ENCODE peak calls at places on chromosomes 13 and 19, in nine cellular contexts. H, Q, N, J, U, L, S, G and Z are unnamed samples.

GRCh38 chr13:43377955-43378354 is 354.6 kb downstream of the DNAJC15 start:
- DNase-seq in H (no peak), Q (no peak), N (no peak), J (peak), U (no peak), L (no peak), S (no peak), G (no peak), Z (no peak)

GRCh38 chr13:107124129-107124718 is 556.3 kb upstream of the ARGLU1 start:
- DNase-seq in H (no peak), Q (no peak), N (no peak), J (peak), U (peak), L (no peak), S (peak), G (no peak), Z (no peak)

GRCh38 chr19:20840371-20840770 is 64.3 kb downstream of the ZNF66 start:
- DNase-seq in H (no peak), Q (no peak), N (no peak), J (no peak), U (no peak), L (no peak), S (no peak), G (no peak), Z (no peak)

GRCh38 chr19:6020166-6020967 is 42.4 kb upstream of the RANBP3 start:
- DNase-seq in H (no peak), Q (peak), N (no peak), J (no peak), U (no peak), L (no peak), S (no peak), G (no peak), Z (no peak)

GRCh38 chr13:26508885-26509284 is 48.6 kb upstream of the WASF3 start:
- DNase-seq in H (peak), Q (peak), N (peak), J (peak), U (peak), L (no peak), S (no peak), G (no peak), Z (no peak)

GRCh38 chr19:55675661-55676354 is 782 bp downstream of the EPN1 start:
- DNase-seq in H (no peak), Q (no peak), N (no peak), J (no peak), U (no peak), L (no peak), S (no peak), G (no peak), Z (no peak)

GRCh38 chr19:13817018-13817614 is 21.9 kb downstream of the ZSWIM4 start:
- DNase-seq in H (no peak), Q (no peak), N (no peak), J (no peak), U (no peak), L (no peak), S (peak), G (no peak), Z (no peak)

GRCh38 chr19:1401138-1401888 is at the start of gene GAMT:
- DNase-seq in H (no peak), Q (no peak), N (no peak), J (no peak), U (peak), L (peak), S (peak), G (peak), Z (peak)

GRCh38 chr13:114067886-114068722 is 64.3 kb downstream of the RASA3 start:
- DNase-seq in H (no peak), Q (no peak), N (no peak), J (no peak), U (no peak), L (no peak), S (no peak), G (peak), Z (peak)

GRCh38 chr19:44986389-44986788 is 14.9 kb upstream of the RELB start:
- DNase-seq in H (no peak), Q (no peak), N (no peak), J (no peak), U (no peak), L (no peak), S (no peak), G (no peak), Z (no peak)

GRCh38 chr13:64362564-64362963 is 2867.6 kb downstream of the PCDH9 start:
- DNase-seq in H (no peak), Q (no peak), N (no peak), J (no peak), U (no peak), L (no peak), S (no peak), G (no peak), Z (no peak)